ENCODE peak calls at places on chromosomes 5 and 9, in ten cellular contexts. E is psoas muscle, I is HCT116, Q is tibial artery, U is lower lobe of right lung, W is GM06990, S is epithelial cell of esophagus, H is foreskin fibroblast, O is testis, B is A549. R is an unnamed sample.

GRCh38 chr5:10801931-10802674 is 41.1 kb upstream of the DAP start:
- DNase-seq in E (no peak), B (peak), Q (no peak), H (peak), S (peak), U (no peak), O (no peak), I (no peak), W (no peak), R (peak)

GRCh38 chr5:169584998-169585451 is 1.5 kb downstream of the SPDL1 start:
- DNase-seq in Q (no peak), W (no peak), B (no peak), H (no peak), S (no peak), O (no peak), U (no peak), I (no peak), E (no peak), R (no peak)

GRCh38 chr9:109114670-109115069 is 5.1 kb downstream of the TMEM245 start:
- DNase-seq in O (no peak), E (no peak), U (no peak), B (no peak), W (peak), H (peak), I (no peak), Q (no peak), S (peak), R (no peak)

GRCh38 chr5:111997308-111998159 is 240.5 kb upstream of the NREP start:
- DNase-seq in Q (no peak), O (no peak), E (peak), H (peak), U (no peak), W (no peak), S (peak), B (peak), I (peak), R (peak)

GRCh38 chr9:84145780-84146179 is 165.2 kb downstream of the RMI1 start:
- DNase-seq in E (no peak), S (no peak), O (no peak), W (no peak), I (no peak), B (no peak), U (no peak), Q (no peak), H (no peak), R (no peak)

GRCh38 chr9:90969021-90969675 is 167.5 kb downstream of the SYK start:
- DNase-seq in B (no peak), O (no peak), S (peak), U (no peak), W (no peak), E (no peak), H (no peak), I (no peak), Q (no peak), R (no peak)

GRCh38 chr5:80408976-80409926 is 1.4 kb downstream of the ZFYVE16 start:
- DNase-seq in I (no peak), W (no peak), S (peak), O (no peak), U (no peak), E (no peak), B (peak), H (peak), Q (no peak), R (no peak)

GRCh38 chr5:104171958-104172357 is 609.4 kb upstream of the NUDT12 start:
- DNase-seq in E (no peak), Q (no peak), H (no peak), U (no peak), S (no peak), O (no peak), I (no peak), W (no peak), B (no peak), R (no peak)

GRCh38 chr5:153496835-153497234 is 6.4 kb downstream of the GRIA1 start:
- DNase-seq in E (no peak), S (peak), U (no peak), W (no peak), Q (no peak), B (peak), O (no peak), I (peak), H (peak), R (peak)

GRCh38 chr5:62268239-62268638 is 37.8 kb upstream of the KIF2A start:
- DNase-seq in H (no peak), B (peak), S (peak), E (no peak), U (no peak), O (no peak), I (peak), W (no peak), Q (no peak), R (no peak)

GRCh38 chr9:82764270-82764669 is 298.7 kb downstream of the RASEF start:
- DNase-seq in U (no peak), I (no peak), W (no peak), O (no peak), B (no peak), E (no peak), H (no peak), S (no peak), Q (no peak), R (no peak)

GRCh38 chr9:124280176-124280691 is 22.5 kb downstream of the NEK6 start:
- DNase-seq in Q (peak), I (no peak), B (no peak), E (no peak), H (peak), U (peak), O (peak), W (no peak), S (peak), R (no peak)

GRCh38 chr9:20227166-20227874 is 395.0 kb downstream of the MLLT3 start:
- DNase-seq in H (no peak), U (no peak), O (no peak), W (no peak), B (no peak), S (no peak), Q (no peak), E (no peak), I (no peak), R (no peak)

GRCh38 chr9:71147368-71147767 is 25.9 kb upstream of the TRPM3 start:
- DNase-seq in S (no peak), O (no peak), W (no peak), H (no peak), U (no peak), Q (no peak), E (no peak), B (no peak), I (no peak), R (no peak)

GRCh38 chr5:66969963-66970362 is 226.6 kb downstream of the CD180 start:
- DNase-seq in U (no peak), W (no peak), B (no peak), S (no peak), I (no peak), O (no peak), Q (no peak), E (no peak), H (no peak), R (no peak)

DNA sequence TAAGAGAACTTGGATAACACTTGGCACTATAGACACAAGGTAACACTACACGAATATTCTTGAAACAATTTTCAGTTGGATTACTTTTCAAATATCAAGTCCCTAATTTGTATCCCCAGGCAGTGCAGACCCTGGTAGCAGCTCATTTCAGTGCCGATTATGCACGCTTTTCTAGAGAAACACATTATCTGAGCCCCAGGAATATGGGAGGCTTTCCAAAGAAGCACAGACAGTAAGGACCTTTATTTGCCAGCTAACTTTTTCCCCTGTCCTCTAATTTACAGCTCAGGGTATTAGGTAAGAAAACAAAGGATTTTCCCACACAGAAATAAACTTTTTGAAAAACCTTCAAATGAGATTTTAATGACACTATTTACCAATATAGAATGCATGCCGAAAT is 852.3 kb upstream of the DMAC1 start:
- DNase-seq in I (no peak), E (no peak), W (no peak), Q (no peak), S (no peak), H (no peak), B (no peak), O (no peak), U (no peak), R (no peak)
- TF ChIP-seq CTCF in I (no peak), E (no peak), W (no peak), Q (no peak), S (no peak), H (no peak), B (no peak), O (no peak), U (no peak), R (no peak)

GRCh38 chr5:141431286-141431685 is 979 bp downstream of the PCDHGA12 start:
- DNase-seq in Q (no peak), B (no peak), H (peak), W (peak), E (no peak), S (no peak), U (no peak), I (no peak), O (no peak), R (no peak)
- H3K4me3 ChIP-seq in Q (peak), B (no peak), H (peak), W (peak), E (peak), S (peak), U (peak), I (no peak), O (peak), R (peak)

DNA sequence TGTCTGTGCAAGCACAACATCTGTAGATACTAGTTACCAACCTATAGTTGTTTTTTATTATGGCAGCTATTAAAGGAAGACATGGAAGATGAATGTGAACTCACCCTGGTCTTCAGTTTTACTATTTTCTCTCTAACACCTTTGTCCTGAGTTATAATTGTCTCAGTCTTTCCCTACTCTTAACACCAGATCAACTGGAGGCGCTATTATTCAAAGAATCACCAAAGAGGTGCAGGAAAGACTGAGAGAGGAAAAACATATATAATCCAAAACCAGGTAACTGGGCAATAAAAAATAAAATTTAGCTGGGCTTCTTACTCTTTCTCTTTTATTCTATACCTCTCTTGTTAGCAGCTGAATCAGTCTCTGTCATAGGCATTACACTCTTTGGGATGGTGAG is 134.2 kb upstream of the C6 start:
- DNase-seq in I (no peak), O (no peak), H (no peak), U (no peak), B (no peak), E (no peak), Q (no peak), S (no peak), W (no peak), R (no peak)
- TF ChIP-seq CTCF in I (no peak), O (no peak), H (no peak), U (no peak), B (peak), E (no peak), Q (no peak), S (no peak), W (no peak), R (no peak)

DNA sequence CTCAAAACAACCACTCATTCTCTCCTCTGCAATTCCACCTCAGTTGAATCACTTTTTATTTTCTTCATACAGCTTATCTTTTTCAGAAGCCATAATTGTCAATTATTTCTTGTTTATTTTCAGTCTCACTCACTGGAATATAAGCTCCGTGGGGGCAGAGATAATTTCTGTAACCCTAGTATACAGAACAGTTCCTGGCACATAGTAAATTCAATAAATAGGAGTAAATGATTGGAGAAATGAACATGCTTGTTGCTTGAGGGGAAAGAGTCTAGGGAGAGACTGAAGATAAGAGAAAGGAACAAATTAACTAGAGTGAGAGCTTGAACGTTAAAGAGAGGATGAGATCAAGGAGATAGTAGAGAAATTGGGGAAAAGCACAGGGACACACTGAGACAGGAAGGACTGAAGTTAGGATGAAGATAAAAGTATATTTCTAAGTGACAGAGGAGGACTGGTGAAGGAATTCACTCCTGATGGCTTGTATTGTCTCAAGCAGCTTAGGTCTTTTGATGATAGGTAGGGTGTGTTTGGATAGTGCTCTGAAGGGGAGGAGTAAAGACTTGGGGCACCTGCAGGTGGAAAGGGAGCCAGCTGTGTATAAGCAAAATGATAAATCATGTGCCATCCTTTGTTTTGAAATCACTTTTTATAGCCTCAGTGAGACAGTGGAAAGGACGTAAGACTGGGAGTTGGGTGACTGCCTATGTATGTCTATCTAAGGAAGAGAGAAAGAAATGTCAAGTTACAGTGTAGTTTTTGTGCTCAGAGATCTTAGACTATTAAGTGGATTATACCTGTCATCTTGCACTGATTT is 2.2 kb downstream of the NAA35 start:
- DNase-seq in U (no peak), B (no peak), W (no peak), I (no peak), S (peak), Q (no peak), H (no peak), E (no peak), O (no peak), R (no peak)
- H3K4me3 ChIP-seq in U (no peak), B (no peak), W (no peak), I (peak), S (peak), Q (no peak), H (no peak), E (peak), O (no peak), R (peak)

DNA sequence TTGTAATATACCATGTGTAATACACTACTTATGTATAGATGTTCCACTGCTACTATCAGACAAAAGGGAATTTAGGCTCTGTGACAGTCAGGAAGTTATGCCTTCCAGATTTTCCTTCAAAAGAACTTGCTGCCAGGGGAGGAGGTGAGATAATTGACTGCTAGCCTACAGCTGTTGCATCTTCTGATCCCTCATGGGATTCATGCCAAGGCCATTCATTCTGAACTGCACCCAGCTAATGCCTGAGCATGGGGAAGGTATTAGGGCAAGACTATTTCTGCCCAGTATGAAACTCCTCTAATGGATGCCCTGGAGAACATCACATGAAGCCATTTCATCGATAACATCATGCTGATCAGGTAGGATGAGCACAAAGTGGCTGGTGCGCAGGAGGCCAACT is 746.5 kb upstream of the ZNF608 start:
- DNase-seq in E (no peak), Q (no peak), B (no peak), H (peak), U (no peak), O (no peak), S (no peak), I (no peak), W (no peak), R (no peak)
- TF ChIP-seq CTCF in E (no peak), Q (no peak), B (no peak), H (no peak), U (no peak), O (no peak), S (no peak), I (no peak), W (no peak), R (no peak)

GRCh38 chr5:96875805-96876291 is 452 bp upstream of the ERAP2 start:
- DNase-seq in W (no peak), S (no peak), U (no peak), O (no peak), H (no peak), I (no peak), E (no peak), Q (no peak), B (no peak), R (peak)
- H3K4me3 ChIP-seq in W (peak), S (peak), U (peak), O (peak), H (peak), I (peak), E (peak), Q (peak), B (peak), R (peak)

DNA sequence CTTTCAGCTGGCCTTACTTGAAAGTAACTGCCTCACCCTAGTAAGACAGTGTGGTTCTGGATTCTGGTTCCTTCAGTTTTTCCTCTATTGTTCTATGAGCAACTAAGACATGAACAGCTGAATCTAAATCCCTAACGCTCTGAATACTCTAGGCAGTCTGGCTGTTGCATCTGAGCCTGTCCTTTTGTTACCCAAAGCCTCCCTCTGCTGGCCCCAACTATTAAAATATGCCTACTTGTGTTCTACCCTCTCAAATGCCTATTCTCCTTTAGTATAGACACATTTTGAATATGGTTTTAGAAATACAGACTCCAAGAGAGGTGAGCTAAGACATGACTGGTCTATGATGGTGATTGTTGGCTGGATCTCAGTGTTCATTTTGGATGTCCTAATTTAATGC is 1203.6 kb upstream of the DMAC1 start:
- DNase-seq in O (peak), B (peak), W (no peak), E (no peak), I (no peak), Q (peak), S (peak), H (peak), U (no peak), R (peak)
- TF ChIP-seq CTCF in O (no peak), B (no peak), W (no peak), E (no peak), I (no peak), Q (no peak), S (peak), H (peak), U (peak), R (no peak)

R was measured in NB4.